ENCODE peak calls at places on chromosomes 3 and 15, in four cellular contexts. One of them, this sample, is unnamed.

GRCh38 chr3:30199096-30199734 is 407.2 kb upstream of the TGFBR2 start:
- DNase-seq in K562: peak
- DNase-seq in A549: peak
- DNase-seq in HepG2: peak
- DNase-seq in this sample: no peak

GRCh38 chr15:33742807-33743206 is 225.5 kb upstream of the CHRM5 start:
- DNase-seq in A549: no peak
- DNase-seq in K562: no peak
- DNase-seq in HepG2: no peak
- DNase-seq in this sample: no peak

GRCh38 chr3:46612324-46612723 is at the start of gene FAM240A:
- DNase-seq in A549: no peak
- DNase-seq in K562: no peak
- DNase-seq in HepG2: no peak
- DNase-seq in this sample: no peak

GRCh38 chr15:89043031-89044002 is 44.9 kb upstream of the ABHD2 start:
- DNase-seq in HepG2: no peak
- DNase-seq in A549: no peak
- DNase-seq in K562: no peak
- DNase-seq in this sample: no peak

GRCh38 chr15:98347866-98348265 is 300.5 kb upstream of the IGF1R start:
- DNase-seq in A549: no peak
- DNase-seq in HepG2: no peak
- DNase-seq in K562: no peak
- DNase-seq in this sample: no peak

GRCh38 chr3:158727499-158728377 is 4.5 kb downstream of the RARRES1 start:
- DNase-seq in HepG2: peak
- DNase-seq in K562: peak
- DNase-seq in A549: peak
- DNase-seq in this sample: peak

GRCh38 chr15:92625297-92625980 is 30.1 kb downstream of the FAM174B start:
- DNase-seq in A549: no peak
- DNase-seq in HepG2: no peak
- DNase-seq in K562: no peak
- DNase-seq in this sample: peak

GRCh38 chr3:171162986-171163723 is 136.6 kb upstream of the SLC2A2 start:
- DNase-seq in HepG2: no peak
- DNase-seq in A549: peak
- DNase-seq in K562: peak
- DNase-seq in this sample: no peak

GRCh38 chr3:4071481-4072184 is 231.5 kb upstream of the SETMAR start:
- DNase-seq in K562: peak
- DNase-seq in HepG2: no peak
- DNase-seq in A549: no peak
- DNase-seq in this sample: no peak

GRCh38 chr3:53102601-53103147 is 27.6 kb downstream of the RFT1 start:
- DNase-seq in A549: no peak
- DNase-seq in HepG2: no peak
- DNase-seq in K562: peak
- DNase-seq in this sample: peak

GRCh38 chr3:12903000-12903800 is 61.8 kb upstream of the RPL32 start:
- DNase-seq in K562: no peak
- DNase-seq in HepG2: no peak
- DNase-seq in A549: no peak
- DNase-seq in this sample: no peak

GRCh38 chr3:155302476-155302875 is 9.0 kb upstream of the STRIT1 start:
- DNase-seq in HepG2: no peak
- DNase-seq in K562: no peak
- DNase-seq in A549: peak
- DNase-seq in this sample: no peak

GRCh38 chr3:39378092-39378491 is 5.1 kb upstream of the SLC25A38 start:
- DNase-seq in HepG2: peak
- DNase-seq in K562: peak
- DNase-seq in A549: peak
- DNase-seq in this sample: no peak

GRCh38 chr3:97910931-97911351 is 61.3 kb downstream of the RIOX2 start:
- DNase-seq in A549: no peak
- DNase-seq in HepG2: no peak
- DNase-seq in K562: peak
- DNase-seq in this sample: peak

GRCh38 chr3:120908030-120908802 is at the start of gene STXBP5L:
- DNase-seq in A549: peak
- DNase-seq in HepG2: peak
- DNase-seq in K562: peak
- DNase-seq in this sample: no peak

GRCh38 chr15:71251548-71252035 is 136.3 kb downstream of the THSD4 start:
- DNase-seq in A549: peak
- DNase-seq in HepG2: no peak
- DNase-seq in K562: no peak
- DNase-seq in this sample: no peak

GRCh38 chr3:189301479-189301878 is 129.7 kb downstream of the TPRG1 start:
- DNase-seq in A549: no peak
- DNase-seq in HepG2: no peak
- DNase-seq in K562: no peak
- DNase-seq in this sample: no peak

GRCh38 chr15:69074011-69074842 is 59.7 kb downstream of the NOX5 start:
- DNase-seq in A549: peak
- DNase-seq in K562: peak
- DNase-seq in HepG2: peak
- DNase-seq in this sample: no peak

GRCh38 chr3:134327594-134327975 is 46.7 kb downstream of the AMOTL2 start:
- DNase-seq in HepG2: no peak
- DNase-seq in K562: no peak
- DNase-seq in A549: peak
- DNase-seq in this sample: no peak
- TF ChIP-seq POLR2AphosphoS2 in HepG2: no peak
- TF ChIP-seq POLR2AphosphoS2 in K562: no peak
- TF ChIP-seq POLR2AphosphoS2 in A549: no peak
- TF ChIP-seq POLR2AphosphoS2 in this sample: no peak

DNA sequence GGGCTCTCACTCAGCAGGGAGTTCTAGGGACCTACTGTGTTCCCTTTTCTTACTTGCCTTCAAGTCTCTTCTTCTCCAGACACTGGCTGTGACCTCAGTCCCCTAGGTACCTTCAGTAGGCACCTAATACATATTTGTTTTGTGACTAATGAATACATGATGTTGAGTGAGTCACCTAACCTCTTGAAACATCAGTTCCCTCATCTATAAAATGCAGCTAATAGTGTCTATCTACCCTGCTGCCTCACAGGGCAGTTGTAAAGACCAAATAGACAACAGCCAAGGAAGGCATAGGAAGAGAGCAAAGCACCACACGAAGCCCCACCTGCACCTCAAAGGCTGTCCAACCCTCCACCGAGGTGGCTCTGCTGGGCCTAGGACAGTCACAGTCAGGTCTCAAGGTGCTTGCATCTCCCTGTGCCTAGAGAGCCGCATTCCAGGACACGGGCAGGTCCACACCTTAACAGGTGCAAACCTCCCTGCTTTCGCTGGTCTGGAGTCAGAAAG is 29.1 kb downstream of the DAPK2 start:
- DNase-seq in A549: peak
- DNase-seq in K562: no peak
- DNase-seq in HepG2: peak
- DNase-seq in this sample: no peak
- TF ChIP-seq MAX in A549: peak
- TF ChIP-seq MAX in K562: no peak
- TF ChIP-seq MAX in HepG2: no peak
- TF ChIP-seq MAX in this sample: no peak

GRCh38 chr3:116111765-116112164 is 333.5 kb downstream of the LSAMP start:
- DNase-seq in HepG2: no peak
- DNase-seq in K562: no peak
- DNase-seq in A549: no peak
- DNase-seq in this sample: no peak

GRCh38 chr3:116112686-116113085 is 332.6 kb downstream of the LSAMP start:
- DNase-seq in K562: no peak
- DNase-seq in HepG2: no peak
- DNase-seq in A549: no peak
- DNase-seq in this sample: no peak
- TF ChIP-seq POLR2AphosphoS2 in K562: no peak
- TF ChIP-seq POLR2AphosphoS2 in HepG2: no peak
- TF ChIP-seq POLR2AphosphoS2 in A549: no peak
- TF ChIP-seq POLR2AphosphoS2 in this sample: no peak

GRCh38 chr3:177746259-177747021 is 549.2 kb upstream of the TBL1XR1 start:
- DNase-seq in A549: no peak
- DNase-seq in HepG2: no peak
- DNase-seq in K562: peak
- DNase-seq in this sample: no peak
- TF ChIP-seq MAX in A549: no peak
- TF ChIP-seq MAX in HepG2: no peak
- TF ChIP-seq MAX in K562: no peak
- TF ChIP-seq MAX in this sample: no peak

DNA sequence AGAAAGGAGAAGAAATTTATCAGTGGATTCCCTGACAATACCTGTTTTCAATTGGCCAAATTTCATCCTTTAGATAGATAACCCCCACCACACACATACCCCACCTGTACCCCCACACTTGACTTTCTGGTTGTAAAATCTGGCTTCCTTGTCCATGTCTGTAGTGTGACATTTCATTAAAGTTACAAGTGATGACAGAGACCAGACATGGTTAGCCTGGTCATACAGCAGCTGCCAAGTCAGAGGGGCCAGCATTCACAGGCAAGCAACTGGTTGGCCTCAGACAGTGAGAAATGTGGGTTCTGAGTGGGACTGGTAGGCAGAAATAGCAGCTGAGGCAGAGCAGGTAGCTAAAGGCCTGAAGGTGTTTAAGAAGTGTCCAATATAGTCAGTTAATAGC is 238.6 kb upstream of the SOX14 start:
- DNase-seq in A549: no peak
- DNase-seq in K562: no peak
- DNase-seq in HepG2: no peak
- DNase-seq in this sample: no peak
- TF ChIP-seq POLR2AphosphoS2 in A549: no peak
- TF ChIP-seq POLR2AphosphoS2 in K562: no peak
- TF ChIP-seq POLR2AphosphoS2 in HepG2: no peak
- TF ChIP-seq POLR2AphosphoS2 in this sample: no peak

GRCh38 chr3:72907851-72908620 is 20.2 kb downstream of the GXYLT2 start:
- DNase-seq in HepG2: peak
- DNase-seq in A549: peak
- DNase-seq in K562: no peak
- DNase-seq in this sample: no peak
- TF ChIP-seq MAX in HepG2: no peak
- TF ChIP-seq MAX in A549: no peak
- TF ChIP-seq MAX in K562: no peak
- TF ChIP-seq MAX in this sample: no peak

DNA sequence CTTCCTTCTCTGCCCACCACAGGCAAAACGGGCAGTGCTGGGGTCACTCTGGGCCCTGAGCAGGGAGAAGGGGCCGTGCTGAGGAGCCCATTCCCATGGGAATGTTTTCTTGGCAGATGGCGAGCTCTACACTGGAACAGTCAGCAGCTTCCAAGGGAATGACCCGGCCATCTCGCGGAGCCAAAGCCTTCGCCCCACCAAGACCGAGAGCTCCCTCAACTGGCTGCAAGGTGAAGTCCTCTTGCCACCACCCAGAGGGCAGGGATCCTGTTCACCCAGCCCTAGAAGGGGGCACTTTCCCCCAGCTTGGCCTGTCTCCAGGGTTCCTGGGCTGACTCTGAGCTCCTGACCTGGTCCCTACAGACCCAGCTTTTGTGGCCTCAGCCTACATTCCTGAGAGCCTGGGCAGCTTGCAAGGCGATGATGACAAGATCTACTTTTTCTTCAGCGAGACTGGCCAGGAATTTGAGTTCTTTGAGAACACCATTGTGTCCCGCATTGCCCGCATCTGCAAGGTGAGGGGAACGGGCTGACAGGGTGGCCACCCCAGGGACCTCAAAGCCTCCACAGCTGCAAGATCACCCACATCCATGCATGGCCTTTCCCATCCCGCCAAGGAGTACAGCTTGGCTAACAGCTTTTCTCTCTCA is 12.4 kb downstream of the CIB1 start:
- DNase-seq in A549: peak
- DNase-seq in K562: peak
- DNase-seq in HepG2: peak
- DNase-seq in this sample: no peak
- TF ChIP-seq POLR2AphosphoS2 in A549: no peak
- TF ChIP-seq POLR2AphosphoS2 in K562: no peak
- TF ChIP-seq POLR2AphosphoS2 in HepG2: no peak
- TF ChIP-seq POLR2AphosphoS2 in this sample: no peak

DNA sequence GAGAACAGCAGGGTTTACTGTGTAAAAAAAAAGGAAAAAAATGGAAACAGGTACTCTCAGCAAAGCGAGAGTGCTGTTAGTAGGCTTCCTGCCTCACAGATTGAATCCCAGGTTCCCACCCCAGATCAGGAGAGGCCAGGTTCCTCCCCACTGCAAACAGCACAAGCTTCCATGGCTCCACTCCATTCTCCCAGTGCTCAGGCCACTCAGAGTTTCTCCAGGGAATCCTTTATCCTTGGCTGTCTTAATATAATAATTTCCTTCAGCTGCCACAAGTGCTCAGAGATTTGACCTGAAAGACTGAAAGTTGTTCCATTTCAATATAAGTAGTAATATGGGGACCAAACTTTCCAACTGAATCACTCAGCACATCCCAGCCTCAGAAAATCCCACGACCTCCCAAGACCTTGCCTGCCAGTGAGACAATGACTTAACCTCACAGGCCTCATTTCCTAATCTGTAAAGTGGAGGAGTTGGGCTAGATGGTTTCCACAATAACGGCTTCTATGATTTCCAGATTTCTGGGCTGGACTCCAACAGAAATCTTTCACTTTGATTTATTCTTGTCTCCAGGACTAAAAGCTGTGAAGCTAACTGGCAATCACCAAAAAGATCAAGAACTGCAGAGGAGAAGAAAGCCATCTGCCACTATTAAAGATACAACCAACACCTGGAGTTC is 289.6 kb downstream of the NEK10 start:
- DNase-seq in HepG2: no peak
- DNase-seq in K562: no peak
- DNase-seq in A549: no peak
- DNase-seq in this sample: no peak
- TF ChIP-seq MAX in HepG2: no peak
- TF ChIP-seq MAX in K562: no peak
- TF ChIP-seq MAX in A549: no peak
- TF ChIP-seq MAX in this sample: no peak

GRCh38 chr15:76334438-76335004 is 2.1 kb upstream of the ISL2 start:
- DNase-seq in A549: no peak
- DNase-seq in HepG2: no peak
- DNase-seq in K562: no peak
- DNase-seq in this sample: no peak

GRCh38 chr15:76335851-76336253 is 721 bp upstream of the ISL2 start:
- DNase-seq in K562: peak
- DNase-seq in HepG2: no peak
- DNase-seq in A549: no peak
- DNase-seq in this sample: no peak

GRCh38 chr15:76336254-76337046 is at the start of gene ISL2:
- DNase-seq in HepG2: peak
- DNase-seq in K562: peak
- DNase-seq in A549: peak
- DNase-seq in this sample: peak

GRCh38 chr15:76333720-76334437 is 2.7 kb upstream of the ISL2 start:
- DNase-seq in HepG2: peak
- DNase-seq in K562: peak
- DNase-seq in A549: peak
- DNase-seq in this sample: no peak

GRCh38 chr15:76335129-76335850 is 1.3 kb upstream of the ISL2 start:
- DNase-seq in K562: no peak
- DNase-seq in A549: no peak
- DNase-seq in HepG2: no peak
- DNase-seq in this sample: no peak
- TF ChIP-seq POLR2AphosphoS2 in K562: no peak
- TF ChIP-seq POLR2AphosphoS2 in A549: no peak
- TF ChIP-seq POLR2AphosphoS2 in HepG2: no peak
- TF ChIP-seq POLR2AphosphoS2 in this sample: no peak